ENCODE peak calls at places on chromosomes 7 and 10, in four cellular contexts. S is stomach, M is right lobe of liver, D is prostate gland. R is an unnamed sample.

GRCh38 chr7:156127166-156128134 is 315.2 kb upstream of the SHH start:
- DNase-seq in S (no peak), M (no peak), D (no peak), R (no peak)

GRCh38 chr10:50152792-50153272 is 85.1 kb downstream of the WASHC2A start:
- DNase-seq in S (peak; percentile 37), M (peak; percentile 26), D (peak; percentile 9), R (no peak)

GRCh38 chr7:36598056-36598675 is 126.1 kb downstream of the AOAH start:
- DNase-seq in S (no peak), M (no peak), D (no peak), R (no peak)

GRCh38 chr7:44279286-44279685 is 46.1 kb downstream of the CAMK2B start:
- DNase-seq in S (no peak), M (peak; percentile 3), D (no peak), R (peak; percentile 34)

GRCh38 chr7:93150200-93150835 is 2.1 kb upstream of the SAMD9L start:
- DNase-seq in S (no peak), M (no peak), D (no peak), R (no peak)

GRCh38 chr7:75646551-75647102 is 92.1 kb downstream of the HIP1 start:
- DNase-seq in S (no peak), M (no peak), D (no peak), R (no peak)

GRCh38 chr10:118520116-118520742 is 75.2 kb downstream of the PRLHR start:
- DNase-seq in S (no peak), M (no peak), D (no peak), R (no peak)

GRCh38 chr10:26860026-26860541 is 674 bp downstream of the ABI1 start:
- DNase-seq in S (peak; percentile 46), M (peak; percentile 68), D (peak; percentile 49), R (peak; percentile 73)

GRCh38 chr10:132476146-132477065 is 61.2 kb upstream of the INPP5A start:
- DNase-seq in S (no peak), M (no peak), D (no peak), R (peak; percentile 34)
- TF ChIP-seq POLR2A in S (no peak), M (no peak), D (no peak), R (no peak)

GRCh38 chr7:54672519-54672918 is 86.5 kb downstream of the SEC61G start:
- DNase-seq in S (no peak), M (no peak), D (no peak), R (no peak)

GRCh38 chr7:54678763-54679396 is 80.1 kb downstream of the SEC61G start:
- DNase-seq in S (no peak), M (no peak), D (no peak), R (no peak)

GRCh38 chr7:54680377-54681005 is 78.5 kb downstream of the SEC61G start:
- DNase-seq in S (no peak), M (no peak), D (no peak), R (no peak)

GRCh38 chr7:54679414-54679813 is 79.6 kb downstream of the SEC61G start:
- DNase-seq in S (no peak), M (no peak), D (no peak), R (no peak)

GRCh38 chr7:54674891-54675290 is 84.1 kb downstream of the SEC61G start:
- DNase-seq in S (no peak), M (no peak), D (no peak), R (no peak)
- H3K27me3 ChIP-seq in S (peaks cover 2% of the 10 kb centered on the region), M (no peaks in the 10 kb centered on the region), D (no peaks in the 10 kb centered on the region), R (no peaks in the 10 kb centered on the region)

GRCh38 chr7:143900230-143900766 is 1.7 kb downstream of the TCAF1 start:
- DNase-seq in S (no peak), M (peak; percentile 58), D (no peak), R (peak; percentile 73)

GRCh38 chr7:143901360-143901709 is 641 bp downstream of the TCAF1 start:
- DNase-seq in S (peak; percentile 44), M (peak; percentile 46), D (peak; percentile 33), R (no peak)

GRCh38 chr7:143906176-143906575 is 4.2 kb upstream of the TCAF1 start:
- DNase-seq in S (no peak), M (no peak), D (no peak), R (no peak)

GRCh38 chr7:143898810-143899209 is 3.2 kb downstream of the TCAF1 start:
- DNase-seq in S (no peak), M (no peak), D (no peak), R (no peak)

GRCh38 chr7:143901710-143902587 is at the start of gene TCAF1:
- DNase-seq in S (peak; percentile 96), M (peak; percentile 97), D (peak; percentile 96), R (peak; percentile 95)
- H3K4me3 ChIP-seq in S (peak within 1 kb of the TSS; percentile 67), M (peak within 1 kb of the TSS; percentile 82), D (peak within 1 kb of the TSS; percentile 61), R (peak within 1 kb of the TSS; percentile 87)

DNA sequence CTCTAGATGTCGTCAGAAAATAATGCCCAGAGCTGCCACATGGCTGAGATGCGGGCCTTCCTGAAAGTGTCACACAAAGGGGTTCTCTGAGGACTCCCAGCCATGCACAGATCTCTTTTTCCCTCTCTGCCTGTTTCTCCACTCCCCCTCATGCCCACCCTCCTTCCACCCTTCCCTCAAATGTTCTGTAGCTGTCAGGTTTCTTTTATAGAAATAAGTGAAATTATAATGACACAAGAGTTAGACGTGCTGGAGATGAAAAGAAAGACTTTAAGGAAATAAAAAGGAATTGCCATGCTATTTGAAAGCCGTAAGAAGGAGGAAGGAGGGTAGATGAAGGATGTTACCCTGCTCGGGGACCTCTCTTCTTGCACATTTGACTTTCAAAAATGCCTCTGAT is 819.3 kb upstream of the CELF2 start:
- DNase-seq in S (no peak), M (no peak), D (no peak), R (no peak)
- TF ChIP-seq POLR2A in S (no peak), M (no peak), D (no peak), R (no peak)

GRCh38 chr7:78179827-78180226 is 381.3 kb downstream of the PHTF2 start:
- DNase-seq in S (no peak), M (no peak), D (no peak), R (no peak)
- H3K27me3 ChIP-seq in S (peaks cover 2% of the 10 kb centered on the region), M (no peaks in the 10 kb centered on the region), D (no peaks in the 10 kb centered on the region), R (no peaks in the 10 kb centered on the region)

R was measured in Peyer's patch.